ENCODE peak calls at places on chromosomes 1 and 21, in four cellular contexts. One of them, this sample, is unnamed.
A peak's percentile ranks its signal among the peaks of the same experiment; 100 is the strongest.

GRCh38 chr1:229199892-229200291 is 71.0 kb upstream of the RAB4A start:
- DNase-seq in Panc1: no peak
- DNase-seq in GM12864: peak; percentile 16
- DNase-seq in stimulated activated CD4-positive, alpha-beta T cell treated with anti-CD3 and anti-CD28 coated beads, Interleukin-2, amount 100 ng/mL, for 48 hours: no peak
- DNase-seq in this sample: no peak

GRCh38 chr1:219847215-219847855 is 81.0 kb downstream of the SLC30A10 start:
- DNase-seq in Panc1: no peak
- DNase-seq in GM12864: no peak
- DNase-seq in stimulated activated CD4-positive, alpha-beta T cell treated with anti-CD3 and anti-CD28 coated beads, Interleukin-2, amount 100 ng/mL, for 48 hours: no peak
- DNase-seq in this sample: no peak

GRCh38 chr1:16386454-16387113 is 19.5 kb downstream of the SZRD1 start:
- DNase-seq in Panc1: no peak
- DNase-seq in GM12864: no peak
- DNase-seq in stimulated activated CD4-positive, alpha-beta T cell treated with anti-CD3 and anti-CD28 coated beads, Interleukin-2, amount 100 ng/mL, for 48 hours: no peak
- DNase-seq in this sample: no peak

GRCh38 chr1:153951801-153952200 is 5.3 kb upstream of the DENND4B start:
- DNase-seq in Panc1: no peak
- DNase-seq in GM12864: no peak
- DNase-seq in stimulated activated CD4-positive, alpha-beta T cell treated with anti-CD3 and anti-CD28 coated beads, Interleukin-2, amount 100 ng/mL, for 48 hours: no peak
- DNase-seq in this sample: no peak

GRCh38 chr1:173042806-173043205 is 7.9 kb downstream of the TNFSF18 start:
- DNase-seq in Panc1: no peak
- DNase-seq in GM12864: no peak
- DNase-seq in stimulated activated CD4-positive, alpha-beta T cell treated with anti-CD3 and anti-CD28 coated beads, Interleukin-2, amount 100 ng/mL, for 48 hours: no peak
- DNase-seq in this sample: no peak

GRCh38 chr1:106049595-106049994 is 1006.9 kb upstream of the PRMT6 start:
- DNase-seq in Panc1: no peak
- DNase-seq in GM12864: no peak
- DNase-seq in stimulated activated CD4-positive, alpha-beta T cell treated with anti-CD3 and anti-CD28 coated beads, Interleukin-2, amount 100 ng/mL, for 48 hours: no peak
- DNase-seq in this sample: no peak

GRCh38 chr1:41773144-41773571 is 145.6 kb downstream of the HIVEP3 start:
- DNase-seq in Panc1: no peak
- DNase-seq in GM12864: no peak
- DNase-seq in stimulated activated CD4-positive, alpha-beta T cell treated with anti-CD3 and anti-CD28 coated beads, Interleukin-2, amount 100 ng/mL, for 48 hours: no peak
- DNase-seq in this sample: no peak

GRCh38 chr1:44784094-44785026 is 3.6 kb downstream of the BEST4 start:
- DNase-seq in Panc1: no peak
- DNase-seq in GM12864: no peak
- DNase-seq in stimulated activated CD4-positive, alpha-beta T cell treated with anti-CD3 and anti-CD28 coated beads, Interleukin-2, amount 100 ng/mL, for 48 hours: no peak
- DNase-seq in this sample: peak; percentile 90

GRCh38 chr1:101187287-101187686 is 49.5 kb upstream of the S1PR1 start:
- DNase-seq in Panc1: no peak
- DNase-seq in GM12864: no peak
- DNase-seq in stimulated activated CD4-positive, alpha-beta T cell treated with anti-CD3 and anti-CD28 coated beads, Interleukin-2, amount 100 ng/mL, for 48 hours: no peak
- DNase-seq in this sample: no peak

GRCh38 chr1:61079276-61079897 is 3.0 kb upstream of the NFIA start:
- DNase-seq in Panc1: no peak
- DNase-seq in GM12864: no peak
- DNase-seq in stimulated activated CD4-positive, alpha-beta T cell treated with anti-CD3 and anti-CD28 coated beads, Interleukin-2, amount 100 ng/mL, for 48 hours: no peak
- DNase-seq in this sample: no peak

GRCh38 chr1:184745929-184746583 is 8.6 kb downstream of the EDEM3 start:
- DNase-seq in Panc1: no peak
- DNase-seq in GM12864: no peak
- DNase-seq in stimulated activated CD4-positive, alpha-beta T cell treated with anti-CD3 and anti-CD28 coated beads, Interleukin-2, amount 100 ng/mL, for 48 hours: no peak
- DNase-seq in this sample: no peak

GRCh38 chr1:226618380-226618779 is 69.8 kb downstream of the STUM start:
- DNase-seq in Panc1: no peak
- DNase-seq in GM12864: no peak
- DNase-seq in stimulated activated CD4-positive, alpha-beta T cell treated with anti-CD3 and anti-CD28 coated beads, Interleukin-2, amount 100 ng/mL, for 48 hours: no peak
- DNase-seq in this sample: no peak

GRCh38 chr1:241722984-241723383 is 70.9 kb downstream of the WDR64 start:
- DNase-seq in Panc1: no peak
- DNase-seq in GM12864: no peak
- DNase-seq in stimulated activated CD4-positive, alpha-beta T cell treated with anti-CD3 and anti-CD28 coated beads, Interleukin-2, amount 100 ng/mL, for 48 hours: no peak
- DNase-seq in this sample: no peak

GRCh38 chr1:31786366-31787060 is 22.4 kb upstream of the ADGRB2 start:
- DNase-seq in Panc1: no peak
- DNase-seq in GM12864: no peak
- DNase-seq in stimulated activated CD4-positive, alpha-beta T cell treated with anti-CD3 and anti-CD28 coated beads, Interleukin-2, amount 100 ng/mL, for 48 hours: no peak
- DNase-seq in this sample: no peak

GRCh38 chr1:60132985-60133673 is 59.6 kb upstream of the C1orf87 start:
- DNase-seq in Panc1: no peak
- DNase-seq in GM12864: no peak
- DNase-seq in stimulated activated CD4-positive, alpha-beta T cell treated with anti-CD3 and anti-CD28 coated beads, Interleukin-2, amount 100 ng/mL, for 48 hours: no peak
- DNase-seq in this sample: no peak

GRCh38 chr1:63789856-63790605 is 16.2 kb downstream of the ROR1 start:
- DNase-seq in Panc1: no peak
- DNase-seq in GM12864: no peak
- DNase-seq in stimulated activated CD4-positive, alpha-beta T cell treated with anti-CD3 and anti-CD28 coated beads, Interleukin-2, amount 100 ng/mL, for 48 hours: no peak
- DNase-seq in this sample: no peak

GRCh38 chr21:45551816-45552695 is 9.8 kb upstream of the SLC19A1 start:
- DNase-seq in Panc1: no peak
- DNase-seq in GM12864: no peak
- DNase-seq in stimulated activated CD4-positive, alpha-beta T cell treated with anti-CD3 and anti-CD28 coated beads, Interleukin-2, amount 100 ng/mL, for 48 hours: no peak
- DNase-seq in this sample: no peak

GRCh38 chr1:108785880-108786279 is 39.4 kb downstream of the STXBP3 start:
- DNase-seq in Panc1: no peak
- DNase-seq in GM12864: no peak
- DNase-seq in stimulated activated CD4-positive, alpha-beta T cell treated with anti-CD3 and anti-CD28 coated beads, Interleukin-2, amount 100 ng/mL, for 48 hours: no peak
- DNase-seq in this sample: no peak

GRCh38 chr1:208292913-208293312 is 48.7 kb upstream of the PLXNA2 start:
- DNase-seq in Panc1: no peak
- DNase-seq in GM12864: no peak
- DNase-seq in stimulated activated CD4-positive, alpha-beta T cell treated with anti-CD3 and anti-CD28 coated beads, Interleukin-2, amount 100 ng/mL, for 48 hours: no peak
- DNase-seq in this sample: no peak

GRCh38 chr1:195439661-195440060 is 1168.6 kb downstream of the KCNT2 start:
- DNase-seq in Panc1: no peak
- DNase-seq in GM12864: no peak
- DNase-seq in stimulated activated CD4-positive, alpha-beta T cell treated with anti-CD3 and anti-CD28 coated beads, Interleukin-2, amount 100 ng/mL, for 48 hours: no peak
- DNase-seq in this sample: no peak

GRCh38 chr1:59500970-59501742 is 204.3 kb downstream of the FGGY start:
- DNase-seq in Panc1: no peak
- DNase-seq in GM12864: no peak
- DNase-seq in stimulated activated CD4-positive, alpha-beta T cell treated with anti-CD3 and anti-CD28 coated beads, Interleukin-2, amount 100 ng/mL, for 48 hours: no peak
- DNase-seq in this sample: no peak

GRCh38 chr1:112985123-112985522 is 29.1 kb upstream of the SLC16A1 start:
- DNase-seq in Panc1: no peak
- DNase-seq in GM12864: no peak
- DNase-seq in stimulated activated CD4-positive, alpha-beta T cell treated with anti-CD3 and anti-CD28 coated beads, Interleukin-2, amount 100 ng/mL, for 48 hours: no peak
- DNase-seq in this sample: no peak

GRCh38 chr21:45075606-45076244 is 1.3 kb downstream of the ADARB1 start:
- DNase-seq in Panc1: no peak
- DNase-seq in GM12864: no peak
- DNase-seq in stimulated activated CD4-positive, alpha-beta T cell treated with anti-CD3 and anti-CD28 coated beads, Interleukin-2, amount 100 ng/mL, for 48 hours: no peak
- DNase-seq in this sample: no peak

GRCh38 chr1:223742861-223743517 is 30.6 kb downstream of the CAPN2 start:
- DNase-seq in Panc1: no peak
- DNase-seq in GM12864: no peak
- DNase-seq in stimulated activated CD4-positive, alpha-beta T cell treated with anti-CD3 and anti-CD28 coated beads, Interleukin-2, amount 100 ng/mL, for 48 hours: no peak
- DNase-seq in this sample: no peak

This sample was measured in Karpas-422.